ENCODE peak calls at places on chromosomes 2 and 18, in four cellular contexts. One of them, this sample, is unnamed.

GRCh38 chr2:160651416-160652200 is 158.0 kb upstream of the RBMS1 start:
- DNase-seq in NCI-H510A: no peak
- DNase-seq in fibroblast of pulmonary artery: peak
- DNase-seq in cardiac fibroblast: peak
- DNase-seq in this sample: peak

GRCh38 chr18:74613390-74613789 is 15.7 kb downstream of the ZNF407 start:
- DNase-seq in NCI-H510A: no peak
- DNase-seq in fibroblast of pulmonary artery: no peak
- DNase-seq in cardiac fibroblast: no peak
- DNase-seq in this sample: no peak

GRCh38 chr2:168119519-168120141 is 127.8 kb downstream of the STK39 start:
- DNase-seq in NCI-H510A: no peak
- DNase-seq in fibroblast of pulmonary artery: peak
- DNase-seq in cardiac fibroblast: peak
- DNase-seq in this sample: peak

GRCh38 chr18:63974991-63975390 is 5.1 kb downstream of the SERPINB8 start:
- DNase-seq in NCI-H510A: no peak
- DNase-seq in fibroblast of pulmonary artery: peak
- DNase-seq in cardiac fibroblast: peak
- DNase-seq in this sample: peak

GRCh38 chr2:240368746-240369724 is 66.4 kb upstream of the GPC1 start:
- DNase-seq in NCI-H510A: no peak
- DNase-seq in fibroblast of pulmonary artery: no peak
- DNase-seq in cardiac fibroblast: no peak
- DNase-seq in this sample: no peak

GRCh38 chr18:79323471-79323870 is 72.3 kb upstream of the NFATC1 start:
- DNase-seq in NCI-H510A: no peak
- DNase-seq in fibroblast of pulmonary artery: no peak
- DNase-seq in cardiac fibroblast: no peak
- DNase-seq in this sample: no peak

GRCh38 chr18:32661486-32662299 is 111.1 kb downstream of the KLHL14 start:
- DNase-seq in NCI-H510A: no peak
- DNase-seq in fibroblast of pulmonary artery: peak
- DNase-seq in cardiac fibroblast: no peak
- DNase-seq in this sample: no peak

GRCh38 chr2:95391641-95392310 is 10.7 kb upstream of the FAHD2A start:
- DNase-seq in NCI-H510A: no peak
- DNase-seq in fibroblast of pulmonary artery: no peak
- DNase-seq in cardiac fibroblast: no peak
- DNase-seq in this sample: no peak

GRCh38 chr2:184113691-184114403 is 484.5 kb upstream of the ZNF804A start:
- DNase-seq in NCI-H510A: no peak
- DNase-seq in fibroblast of pulmonary artery: no peak
- DNase-seq in cardiac fibroblast: no peak
- DNase-seq in this sample: no peak

GRCh38 chr2:71082402-71083252 is 14.2 kb downstream of the NAGK start:
- DNase-seq in NCI-H510A: no peak
- DNase-seq in fibroblast of pulmonary artery: no peak
- DNase-seq in cardiac fibroblast: no peak
- DNase-seq in this sample: no peak

GRCh38 chr2:65228249-65228750 is 669 bp downstream of the ACTR2 start:
- DNase-seq in NCI-H510A: peak
- DNase-seq in fibroblast of pulmonary artery: no peak
- DNase-seq in cardiac fibroblast: peak
- DNase-seq in this sample: peak

GRCh38 chr2:236166781-236167296 is 1.3 kb downstream of the GBX2 start:
- DNase-seq in NCI-H510A: peak
- DNase-seq in fibroblast of pulmonary artery: no peak
- DNase-seq in cardiac fibroblast: no peak
- DNase-seq in this sample: no peak

GRCh38 chr2:103847276-103847675 is 1006.6 kb upstream of the POU3F3 start:
- DNase-seq in NCI-H510A: no peak
- DNase-seq in fibroblast of pulmonary artery: no peak
- DNase-seq in cardiac fibroblast: no peak
- DNase-seq in this sample: no peak

GRCh38 chr18:7367336-7367735 is 136.4 kb downstream of the LRRC30 start:
- DNase-seq in NCI-H510A: no peak
- DNase-seq in fibroblast of pulmonary artery: no peak
- DNase-seq in cardiac fibroblast: no peak
- DNase-seq in this sample: no peak

GRCh38 chr2:59458862-59459261 is 1094.6 kb downstream of the BCL11A start:
- DNase-seq in NCI-H510A: peak
- DNase-seq in fibroblast of pulmonary artery: no peak
- DNase-seq in cardiac fibroblast: no peak
- DNase-seq in this sample: no peak

GRCh38 chr18:8938817-8939216 is 163.7 kb upstream of the NDUFV2 start:
- DNase-seq in NCI-H510A: no peak
- DNase-seq in fibroblast of pulmonary artery: no peak
- DNase-seq in cardiac fibroblast: peak
- DNase-seq in this sample: no peak

GRCh38 chr2:121699421-121700328 is 37.0 kb downstream of the NIFK start:
- DNase-seq in NCI-H510A: peak
- DNase-seq in fibroblast of pulmonary artery: peak
- DNase-seq in cardiac fibroblast: peak
- DNase-seq in this sample: peak

GRCh38 chr2:108927936-108928659 is 60.9 kb downstream of the EDAR start:
- DNase-seq in NCI-H510A: no peak
- DNase-seq in fibroblast of pulmonary artery: peak
- DNase-seq in cardiac fibroblast: peak
- DNase-seq in this sample: peak

GRCh38 chr2:28523873-28524272 is 28.0 kb downstream of the PLB1 start:
- DNase-seq in NCI-H510A: peak
- DNase-seq in fibroblast of pulmonary artery: no peak
- DNase-seq in cardiac fibroblast: no peak
- DNase-seq in this sample: no peak

GRCh38 chr18:34928068-34928753 is 113.0 kb upstream of the MAPRE2 start:
- DNase-seq in NCI-H510A: no peak
- DNase-seq in fibroblast of pulmonary artery: no peak
- DNase-seq in cardiac fibroblast: no peak
- DNase-seq in this sample: peak

GRCh38 chr2:84022810-84023431 is 436.2 kb downstream of the SUCLG1 start:
- DNase-seq in NCI-H510A: no peak
- DNase-seq in fibroblast of pulmonary artery: peak
- DNase-seq in cardiac fibroblast: peak
- DNase-seq in this sample: peak

GRCh38 chr2:107364361-107364950 is 462.2 kb upstream of the RGPD4 start:
- DNase-seq in NCI-H510A: no peak
- DNase-seq in fibroblast of pulmonary artery: peak
- DNase-seq in cardiac fibroblast: peak
- DNase-seq in this sample: no peak

GRCh38 chr18:9708882-9709877 is 1.1 kb downstream of the RAB31 start:
- DNase-seq in NCI-H510A: no peak
- DNase-seq in fibroblast of pulmonary artery: peak
- DNase-seq in cardiac fibroblast: peak
- DNase-seq in this sample: peak

GRCh38 chr2:37645363-37645762 is 26.1 kb downstream of the CDC42EP3 start:
- DNase-seq in NCI-H510A: no peak
- DNase-seq in fibroblast of pulmonary artery: peak
- DNase-seq in cardiac fibroblast: peak
- DNase-seq in this sample: no peak

GRCh38 chr2:222912117-222912516 is 51.3 kb downstream of the ACSL3 start:
- DNase-seq in NCI-H510A: no peak
- DNase-seq in fibroblast of pulmonary artery: peak
- DNase-seq in cardiac fibroblast: peak
- DNase-seq in this sample: peak

GRCh38 chr18:36186461-36187137 is 698 bp upstream of the MOCOS start:
- DNase-seq in NCI-H510A: peak
- DNase-seq in fibroblast of pulmonary artery: no peak
- DNase-seq in cardiac fibroblast: peak
- DNase-seq in this sample: no peak

GRCh38 chr2:152890746-152891145 is 172.3 kb downstream of the ARL6IP6 start:
- DNase-seq in NCI-H510A: no peak
- DNase-seq in fibroblast of pulmonary artery: no peak
- DNase-seq in cardiac fibroblast: no peak
- DNase-seq in this sample: no peak

GRCh38 chr18:56715121-56715520 is 64.0 kb downstream of the WDR7 start:
- DNase-seq in NCI-H510A: no peak
- DNase-seq in fibroblast of pulmonary artery: peak
- DNase-seq in cardiac fibroblast: no peak
- DNase-seq in this sample: no peak

GRCh38 chr2:76197842-76198448 is 487.2 kb upstream of the GCFC2 start:
- DNase-seq in NCI-H510A: peak
- DNase-seq in fibroblast of pulmonary artery: peak
- DNase-seq in cardiac fibroblast: peak
- DNase-seq in this sample: peak

GRCh38 chr2:238100049-238100820 is at the start of gene ESPNL:
- DNase-seq in NCI-H510A: peak
- DNase-seq in fibroblast of pulmonary artery: no peak
- DNase-seq in cardiac fibroblast: no peak
- DNase-seq in this sample: no peak